ENCODE peak calls at places on chromosome 7, in eight cellular contexts. J, A, T, Y, P, G, S and Z are unnamed samples.

GRCh38 chr7:141003172-141004080 is 11.3 kb downstream of the MRPS33 start:
- DNase-seq in Y (no peak), S (no peak), G (no peak), J (no peak), P (peak), A (no peak), T (no peak), Z (no peak)

GRCh38 chr7:2924866-2925840 is 81.0 kb upstream of the GNA12 start:
- DNase-seq in Y (no peak), A (no peak), P (no peak), T (no peak), J (no peak), S (no peak), G (no peak), Z (no peak)

GRCh38 chr7:129497156-129497555 is 5.2 kb upstream of the SMKR1 start:
- DNase-seq in J (peak), G (no peak), S (no peak), Y (no peak), P (peak), A (no peak), T (no peak), Z (no peak)

GRCh38 chr7:94701555-94701973 is 45.6 kb upstream of the SGCE start:
- DNase-seq in J (no peak), P (peak), A (no peak), S (peak), Y (peak), G (no peak), T (no peak), Z (no peak)

GRCh38 chr7:3897430-3898385 is 596.7 kb downstream of the SDK1 start:
- DNase-seq in Y (no peak), J (no peak), S (peak), P (peak), A (peak), G (peak), T (no peak), Z (no peak)

GRCh38 chr7:79624336-79624735 is 170.9 kb upstream of the MAGI2 start:
- DNase-seq in A (no peak), J (no peak), T (no peak), Y (no peak), G (no peak), P (no peak), S (no peak), Z (no peak)

GRCh38 chr7:26428571-26428970 is 136.9 kb downstream of the SNX10 start:
- DNase-seq in S (no peak), A (no peak), P (no peak), T (no peak), G (no peak), Y (no peak), J (no peak), Z (no peak)

GRCh38 chr7:85376589-85376988 is 189.7 kb upstream of the SEMA3D start:
- DNase-seq in G (no peak), S (no peak), J (no peak), P (no peak), Y (no peak), A (no peak), T (no peak), Z (no peak)

GRCh38 chr7:141181812-141182211 is 107.9 kb downstream of the TMEM178B start:
- DNase-seq in T (no peak), Y (no peak), G (no peak), A (no peak), P (no peak), J (no peak), S (no peak), Z (no peak)

GRCh38 chr7:42055171-42055570 is 181.8 kb downstream of the GLI3 start:
- DNase-seq in J (no peak), S (no peak), Y (no peak), A (no peak), G (no peak), T (no peak), P (no peak), Z (no peak)

GRCh38 chr7:11710392-11710791 is 121.6 kb downstream of the THSD7A start:
- DNase-seq in P (no peak), Y (no peak), A (no peak), J (no peak), T (no peak), G (no peak), S (no peak), Z (no peak)

GRCh38 chr7:66356277-66356721 is 151.2 kb downstream of the TPST1 start:
- DNase-seq in G (no peak), Y (no peak), J (no peak), A (no peak), S (no peak), P (no peak), T (no peak), Z (no peak)

GRCh38 chr7:158957921-158958471 is 101.6 kb downstream of the DYNC2I1 start:
- DNase-seq in J (no peak), Y (no peak), P (no peak), G (no peak), T (peak), A (no peak), S (no peak), Z (no peak)

GRCh38 chr7:117825132-117825531 is 48.1 kb downstream of the CTTNBP2 start:
- DNase-seq in A (no peak), S (no peak), G (no peak), Y (no peak), T (no peak), P (no peak), J (no peak), Z (no peak)

GRCh38 chr7:118224521-118224920 is at the start of gene ANKRD7:
- DNase-seq in S (no peak), G (no peak), A (no peak), P (no peak), T (no peak), J (no peak), Y (no peak), Z (no peak)

GRCh38 chr7:10974717-10975032 is 1.0 kb downstream of the PHF14 start:
- DNase-seq in S (no peak), A (no peak), T (no peak), J (no peak), P (no peak), G (no peak), Y (no peak), Z (no peak)

GRCh38 chr7:5752663-5753062 is 28.8 kb downstream of the RNF216 start:
- DNase-seq in S (no peak), Y (no peak), P (no peak), T (no peak), J (no peak), G (no peak), A (no peak), Z (no peak)

GRCh38 chr7:1454471-1455065 is 4.7 kb downstream of the MICALL2 start:
- DNase-seq in A (no peak), J (no peak), G (no peak), S (peak), T (no peak), Y (no peak), P (no peak), Z (peak)

GRCh38 chr7:150378115-150378852 is 846 bp upstream of the ZNF775 start:
- DNase-seq in S (peak), T (peak), G (peak), J (no peak), P (peak), A (peak), Y (peak), Z (peak)

GRCh38 chr7:36283711-36284130 is 105.9 kb upstream of the ANLN start:
- DNase-seq in Y (no peak), T (peak), G (no peak), S (no peak), P (no peak), J (no peak), A (no peak), Z (no peak)

GRCh38 chr7:1950066-1950622 is 280.1 kb downstream of the ELFN1 start:
- DNase-seq in A (peak), T (no peak), S (no peak), Y (no peak), P (no peak), J (no peak), G (no peak), Z (no peak)

GRCh38 chr7:2928613-2929311 is 84.7 kb upstream of the GNA12 start:
- DNase-seq in Y (no peak), J (peak), A (peak), G (no peak), T (no peak), P (no peak), S (no peak), Z (no peak)

GRCh38 chr7:133936074-133936473 is 191.1 kb upstream of the LRGUK start:
- DNase-seq in P (peak), J (no peak), A (no peak), S (no peak), G (no peak), T (no peak), Y (peak), Z (no peak)

GRCh38 chr7:108002726-108003590 is at the start of gene LAMB1:
- DNase-seq in T (peak), J (peak), P (peak), S (peak), Y (no peak), G (peak), A (peak), Z (peak)

GRCh38 chr7:931871-932650 is 22.4 kb downstream of the ADAP1 start:
- DNase-seq in T (no peak), S (no peak), G (no peak), J (no peak), A (peak), Y (no peak), P (no peak), Z (no peak)

GRCh38 chr7:38453826-38454225 is 177.3 kb downstream of the AMPH start:
- DNase-seq in Y (no peak), T (no peak), P (no peak), S (no peak), A (no peak), J (no peak), G (no peak), Z (no peak)

GRCh38 chr7:14252458-14252857 is 263.0 kb upstream of the ETV1 start:
- DNase-seq in S (no peak), T (no peak), G (no peak), A (no peak), P (no peak), Y (no peak), J (no peak), Z (no peak)

GRCh38 chr7:7647495-7648036 is 7.0 kb downstream of the UMAD1 start:
- DNase-seq in Y (no peak), T (no peak), A (no peak), G (no peak), S (no peak), P (no peak), J (no peak), Z (no peak)

GRCh38 chr7:94414481-94414880 is 19.8 kb downstream of the COL1A2 start:
- DNase-seq in G (no peak), T (no peak), J (no peak), S (no peak), A (no peak), Y (no peak), P (no peak), Z (no peak)

GRCh38 chr7:98908585-98908984 is 30.3 kb downstream of the TRRAP start:
- DNase-seq in G (no peak), A (no peak), S (no peak), T (no peak), J (no peak), P (no peak), Y (no peak), Z (no peak)

GRCh38 chr7:49706106-49706505 is 67.3 kb upstream of the VWC2 start:
- DNase-seq in T (no peak), G (no peak), P (no peak), J (no peak), A (no peak), Y (no peak), S (no peak), Z (no peak)

GRCh38 chr7:3117488-3118228 is 74.0 kb upstream of the CARD11 start:
- DNase-seq in S (no peak), P (no peak), G (peak), J (no peak), T (no peak), Y (no peak), A (no peak), Z (no peak)

GRCh38 chr7:156768698-156769472 is 124.1 kb downstream of the LMBR1 start:
- DNase-seq in T (peak), Y (no peak), S (no peak), J (no peak), G (peak), P (peak), A (no peak), Z (no peak)
- TF ChIP-seq CTCF in T (no peak), Y (no peak), S (no peak), J (no peak), G (no peak), P (no peak), A (peak), Z (no peak)

GRCh38 chr7:23471090-23471859 is 984 bp upstream of the IGF2BP3 start:
- DNase-seq in A (peak), G (peak), J (peak), Y (no peak), T (no peak), S (peak), P (peak), Z (peak)

GRCh38 chr7:23472046-23472445 is 1.8 kb upstream of the IGF2BP3 start:
- DNase-seq in S (no peak), G (no peak), Y (no peak), P (no peak), J (no peak), T (no peak), A (no peak), Z (no peak)

GRCh38 chr7:23469961-23470250 is 385 bp downstream of the IGF2BP3 start:
- DNase-seq in J (no peak), G (no peak), S (no peak), T (no peak), Y (no peak), A (no peak), P (no peak), Z (peak)

GRCh38 chr7:23469150-23469960 is 936 bp downstream of the IGF2BP3 start:
- DNase-seq in J (no peak), P (peak), Y (no peak), S (peak), A (peak), T (no peak), G (peak), Z (peak)

DNA sequence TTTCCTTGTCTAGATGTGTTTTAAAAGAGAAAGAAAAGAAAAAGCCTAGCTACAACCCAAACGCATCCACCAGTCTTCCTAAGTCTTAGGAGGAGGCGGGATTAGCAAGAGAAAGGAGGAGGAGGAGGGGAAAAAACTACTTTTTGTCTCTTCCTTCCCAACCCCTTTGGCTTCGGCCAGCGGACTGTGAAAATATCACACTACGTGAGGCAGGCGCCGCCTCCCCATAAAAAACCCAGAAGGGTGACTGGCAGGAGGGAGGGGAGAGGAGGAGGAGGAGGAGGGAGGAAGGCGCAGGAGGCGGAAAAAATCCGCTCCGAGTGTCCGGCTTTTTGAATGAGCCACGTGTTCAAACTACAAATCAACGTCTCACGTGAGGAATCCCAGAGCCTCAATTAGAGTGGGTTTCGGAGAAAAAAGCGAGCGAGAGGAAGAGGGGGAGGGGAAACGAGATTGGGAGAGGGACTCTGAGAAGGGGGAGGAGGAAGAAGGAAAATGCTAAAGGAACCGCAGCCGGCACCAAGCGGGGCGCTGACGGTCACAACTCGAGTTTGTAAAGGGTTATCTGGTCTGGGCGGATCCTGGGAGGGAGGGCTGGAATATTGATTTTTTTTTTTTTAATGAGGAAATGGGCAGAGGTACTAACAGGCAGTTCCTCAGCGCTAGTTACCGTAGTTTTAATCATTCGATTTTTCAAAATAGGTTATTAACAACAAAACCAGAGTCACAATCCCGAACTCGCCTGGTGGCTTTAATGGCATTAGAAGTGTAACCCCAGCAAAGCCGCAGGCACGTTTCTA is at the start of gene IGF2BP3:
- DNase-seq in T (no peak), A (peak), P (peak), G (peak), J (peak), Y (peak), S (peak), Z (peak)
- TF ChIP-seq CTCF in T (no peak), A (peak), P (no peak), G (no peak), J (no peak), Y (no peak), S (no peak), Z (no peak)

DNA sequence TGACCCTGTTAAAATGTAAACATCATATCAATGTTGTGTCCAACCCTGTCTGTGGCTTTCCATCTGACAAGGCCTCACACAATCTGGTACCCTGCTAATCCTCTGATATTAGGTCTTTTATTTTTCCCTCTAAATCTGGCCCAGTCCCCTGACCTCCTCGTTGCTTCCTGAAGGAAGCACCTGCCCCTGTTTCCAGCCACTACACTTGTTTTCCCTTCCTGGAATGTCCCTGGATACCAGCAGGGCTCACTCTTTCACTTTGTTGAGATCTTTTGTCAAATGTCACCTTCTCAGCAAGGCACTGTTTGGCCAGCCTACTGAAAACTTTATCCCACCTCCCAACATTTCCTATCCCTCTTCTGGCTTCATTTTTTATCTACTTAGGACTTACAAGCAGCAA is 2.1 kb downstream of the SAMD9L start:
- DNase-seq in T (no peak), Y (no peak), S (peak), P (no peak), A (no peak), G (no peak), J (no peak), Z (no peak)
- TF ChIP-seq CTCF in T (no peak), Y (no peak), S (no peak), P (no peak), A (no peak), G (no peak), J (no peak), Z (no peak)

DNA sequence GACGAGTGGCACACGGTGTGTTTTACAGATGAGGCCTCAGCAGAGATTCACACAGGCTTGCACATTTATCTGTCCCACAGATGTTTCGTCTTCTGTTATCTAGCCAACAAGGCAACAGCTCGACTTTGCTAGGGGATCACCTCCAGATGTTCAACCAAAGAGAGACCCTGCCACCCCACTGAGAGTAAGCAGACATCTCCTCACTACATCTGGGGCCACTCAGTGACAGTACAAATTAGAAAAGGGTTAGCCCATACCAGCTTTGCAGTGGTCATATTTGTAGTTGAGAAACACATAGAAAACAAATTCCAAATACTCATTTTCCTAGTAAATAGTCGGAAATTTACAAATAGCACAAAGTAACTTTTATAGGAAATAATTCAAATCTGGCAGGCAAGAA is 164.2 kb downstream of the HDAC9 start:
- DNase-seq in A (no peak), J (no peak), T (no peak), G (no peak), P (no peak), Y (no peak), S (no peak), Z (no peak)
- TF ChIP-seq CTCF in A (no peak), J (no peak), T (no peak), G (no peak), P (no peak), Y (no peak), S (no peak), Z (no peak)

GRCh38 chr7:131540491-131541162 is 15.8 kb downstream of the PODXL start:
- DNase-seq in P (no peak), A (no peak), S (no peak), G (no peak), J (no peak), Y (no peak), T (no peak), Z (no peak)
- TF ChIP-seq CTCF in P (peak), A (no peak), S (no peak), G (peak), J (peak), Y (no peak), T (no peak), Z (no peak)

DNA sequence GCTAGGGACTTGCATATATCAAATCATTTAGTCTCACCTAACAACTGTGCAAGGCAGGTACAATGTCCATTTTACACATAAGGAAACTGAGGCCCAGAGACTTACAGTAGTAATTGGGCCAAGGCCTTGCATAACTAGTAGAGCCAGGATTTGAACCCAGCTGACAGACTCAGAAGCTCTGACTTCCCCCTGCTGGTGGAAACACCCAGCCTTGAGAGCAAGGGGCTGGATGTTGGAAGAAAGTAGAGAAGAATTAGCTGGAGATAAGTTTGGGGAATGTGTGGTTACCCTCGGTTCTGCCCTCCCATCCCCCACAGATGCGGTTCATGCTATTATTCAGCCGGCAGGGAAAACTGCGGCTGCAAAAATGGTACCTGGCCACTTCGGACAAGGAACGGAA is 2.0 kb downstream of the AP1S1 start:
- DNase-seq in Y (no peak), A (no peak), G (no peak), T (no peak), S (no peak), J (no peak), P (no peak), Z (no peak)
- TF ChIP-seq CTCF in Y (peak), A (peak), G (peak), T (no peak), S (no peak), J (peak), P (no peak), Z (peak)